ENCODE peak calls at places on chromosomes 7 and 10, in ten cellular contexts. N is tibial nerve; J is Kasumi-1; W is stimulated activated CD4-positive, alpha-beta T cell treated with anti-CD3 and anti-CD28 coated beads, Interleukin-12 subunit alpha, Interleukin-12 subunit beta, amount 100 ng/mL, for 4 hours; S is NCI-H524; G is thoracic aorta; A is activated T-cell treated with anti-CD3 and anti-CD28 coated beads, Interleukin-2, amount 50 U/mL, for 48 hours; K is left cardiac atrium; Z is osteocyte; O is NCI-H446 treated with DMSO at 0.1 percent for 48 hours. H is an unnamed sample.

GRCh38 chr10:21173964-21174669 is 277.0 kb upstream of the NEBL start:
- DNase-seq in J (peak), S (no peak), W (peak), A (peak), G (no peak), N (no peak), K (peak), O (no peak), Z (peak), H (no peak)

GRCh38 chr10:14325325-14325955 is 5.3 kb downstream of the FRMD4A start:
- DNase-seq in O (no peak), K (peak), G (peak), J (peak), A (peak), S (no peak), N (peak), W (peak), Z (no peak), H (no peak)

GRCh38 chr7:23347682-23348180 is 48.6 kb downstream of the MALSU1 start:
- DNase-seq in G (no peak), O (peak), Z (no peak), A (no peak), K (no peak), S (no peak), J (peak), N (no peak), W (no peak), H (no peak)

GRCh38 chr10:60537697-60538096 is 148.0 kb upstream of the ANK3 start:
- DNase-seq in S (no peak), J (no peak), Z (no peak), K (no peak), O (no peak), A (no peak), W (no peak), N (no peak), G (no peak), H (no peak)

GRCh38 chr7:36474283-36475010 is 84.8 kb downstream of the ANLN start:
- DNase-seq in O (no peak), K (no peak), W (no peak), Z (no peak), A (peak), G (no peak), J (peak), N (no peak), S (no peak), H (no peak)

GRCh38 chr7:18461785-18462467 is 33.6 kb upstream of the HDAC9 start:
- DNase-seq in O (no peak), Z (no peak), J (no peak), K (no peak), G (no peak), S (no peak), W (no peak), A (no peak), N (no peak), H (no peak)

GRCh38 chr10:72637398-72637857 is 11.5 kb upstream of the MICU1 start:
- DNase-seq in O (no peak), Z (no peak), G (peak), A (peak), S (no peak), J (peak), W (no peak), N (no peak), K (peak), H (no peak)

GRCh38 chr7:30240401-30240800 is 44.0 kb upstream of the ZNRF2 start:
- DNase-seq in S (no peak), Z (no peak), G (no peak), J (no peak), W (no peak), K (no peak), A (no peak), N (no peak), O (no peak), H (no peak)

GRCh38 chr10:30284860-30285594 is 64.1 kb downstream of the MTPAP start:
- DNase-seq in N (no peak), J (peak), S (no peak), W (no peak), O (no peak), G (no peak), Z (no peak), A (no peak), K (no peak), H (no peak)

GRCh38 chr7:130124711-130125110 is 54.4 kb downstream of the KLHDC10 start:
- DNase-seq in W (no peak), J (no peak), Z (no peak), N (no peak), S (no peak), K (no peak), G (no peak), O (no peak), A (no peak), H (no peak)

GRCh38 chr7:23450518-23450917 is 19.8 kb downstream of the IGF2BP3 start:
- DNase-seq in K (no peak), G (no peak), Z (no peak), J (no peak), A (no peak), S (no peak), N (no peak), W (no peak), O (no peak), H (no peak)

GRCh38 chr10:48518412-48518811 is 86.5 kb downstream of the ARHGAP22 start:
- DNase-seq in S (no peak), O (no peak), G (no peak), W (no peak), Z (no peak), K (no peak), N (no peak), A (no peak), J (peak), H (no peak)

GRCh38 chr7:135672560-135673359 is 10.4 kb downstream of the STMP1 start:
- DNase-seq in A (no peak), K (no peak), J (peak), G (no peak), N (no peak), O (peak), Z (no peak), W (no peak), S (peak), H (peak)

GRCh38 chr10:107548301-107548700 is 383.8 kb upstream of the SORCS1 start:
- DNase-seq in W (no peak), O (no peak), S (no peak), K (no peak), A (no peak), G (no peak), Z (no peak), J (no peak), N (no peak), H (no peak)

GRCh38 chr10:75788394-75789205 is 357.2 kb downstream of the LRMDA start:
- DNase-seq in W (no peak), S (no peak), J (no peak), N (no peak), K (no peak), G (no peak), A (no peak), O (no peak), Z (no peak), H (no peak)

GRCh38 chr10:15585303-15585715 is 134.4 kb downstream of the ITGA8 start:
- DNase-seq in W (peak), K (peak), Z (peak), A (peak), O (peak), J (peak), G (no peak), N (peak), S (peak), H (peak)

GRCh38 chr10:121609426-121610380 is 11.5 kb upstream of the FGFR2 start:
- DNase-seq in O (no peak), A (no peak), Z (no peak), J (no peak), W (no peak), S (no peak), N (no peak), K (no peak), G (no peak), H (no peak)

GRCh38 chr7:30931161-30931926 is 19.7 kb downstream of the AQP1 start:
- DNase-seq in N (no peak), Z (peak), S (no peak), A (no peak), K (peak), W (no peak), J (no peak), G (no peak), O (no peak), H (no peak)

GRCh38 chr10:6694447-6695155 is 114.5 kb upstream of the PRKCQ start:
- DNase-seq in G (no peak), Z (no peak), W (no peak), A (peak), N (no peak), J (no peak), S (no peak), O (no peak), K (no peak), H (no peak)

H was measured in DMS 273 treated with DMSO at 0.1 percent for 48 hours.